ENCODE peak calls at places on chromosomes 6 and 20, in five cellular contexts. E is AG10803, G is heart left ventricle, Y is fibroblast of the conjunctiva, A is transverse colon. X is an unnamed sample.

GRCh38 chr6:166619912-166620311 is 7.1 kb downstream of the RPS6KA2 start:
- DNase-seq in A (no peak), Y (peak), G (no peak), E (peak), X (peak)

GRCh38 chr6:52403627-52404026 is 16.5 kb upstream of the EFHC1 start:
- DNase-seq in E (no peak), G (peak), Y (no peak), A (peak), X (peak)

GRCh38 chr20:56766528-56766927 is 137.4 kb downstream of the TFAP2C start:
- DNase-seq in Y (no peak), E (peak), A (no peak), G (no peak), X (no peak)

GRCh38 chr20:57844626-57845596 is 135.1 kb upstream of the PMEPA1 start:
- DNase-seq in Y (no peak), A (no peak), E (no peak), G (no peak), X (no peak)

GRCh38 chr6:38876470-38876869 is 161.4 kb downstream of the DNAH8 start:
- DNase-seq in E (no peak), Y (no peak), G (no peak), A (peak), X (no peak)

GRCh38 chr6:42819803-42820508 is 38.1 kb downstream of the BICRAL start:
- DNase-seq in G (no peak), Y (no peak), A (no peak), E (peak), X (no peak)

GRCh38 chr20:63908008-63908682 is 13.2 kb downstream of the DNAJC5 start:
- DNase-seq in Y (no peak), A (peak), G (no peak), E (no peak), X (peak)

GRCh38 chr6:85677243-85677956 is 34.7 kb upstream of the SYNCRIP start:
- DNase-seq in E (peak), A (no peak), Y (no peak), G (no peak), X (no peak)

GRCh38 chr6:125099211-125100017 is 54.2 kb upstream of the TPD52L1 start:
- DNase-seq in E (peak), Y (peak), G (peak), A (peak), X (peak)

GRCh38 chr6:3939964-3940363 is 90.8 kb downstream of the FAM50B start:
- DNase-seq in E (peak), Y (no peak), A (no peak), G (no peak), X (no peak)

GRCh38 chr20:49344975-49345374 is 67.1 kb upstream of the ZNFX1 start:
- DNase-seq in Y (peak), A (peak), E (peak), G (peak), X (no peak)

GRCh38 chr6:90286884-90287488 is 9.7 kb downstream of the BACH2 start:
- DNase-seq in Y (no peak), E (no peak), A (peak), G (no peak), X (peak)